ENCODE peak calls at places on chromosomes 5 and 9, in six cellular contexts. One of them, this sample, is unnamed.
A peak's percentile ranks its signal among the peaks of the same experiment; 100 is the strongest.

GRCh38 chr9:91896096-91896495 is 53.9 kb downstream of the ROR2 start:
- DNase-seq in Calu3: no peak
- DNase-seq in coronary artery: no peak
- DNase-seq in cerebellar cortex: no peak
- DNase-seq in gastrocnemius medialis: no peak
- DNase-seq in fibroblast of pulmonary artery: no peak
- DNase-seq in this sample: no peak

GRCh38 chr5:145752947-145753346 is 82.2 kb downstream of the PRELID2 start:
- DNase-seq in Calu3: no peak
- DNase-seq in coronary artery: no peak
- DNase-seq in cerebellar cortex: no peak
- DNase-seq in gastrocnemius medialis: no peak
- DNase-seq in fibroblast of pulmonary artery: peak; percentile 42
- DNase-seq in this sample: peak; percentile 36

GRCh38 chr9:136059851-136060670 is 35.0 kb downstream of the NACC2 start:
- DNase-seq in Calu3: no peak
- DNase-seq in coronary artery: peak; percentile 72
- DNase-seq in cerebellar cortex: no peak
- DNase-seq in gastrocnemius medialis: no peak
- DNase-seq in fibroblast of pulmonary artery: peak; percentile 62
- DNase-seq in this sample: peak; percentile 90

GRCh38 chr5:36733183-36733582 is 126.8 kb downstream of the SLC1A3 start:
- DNase-seq in Calu3: no peak
- DNase-seq in coronary artery: no peak
- DNase-seq in cerebellar cortex: no peak
- DNase-seq in gastrocnemius medialis: no peak
- DNase-seq in fibroblast of pulmonary artery: no peak
- DNase-seq in this sample: no peak

GRCh38 chr5:131795128-131795719 is 1.6 kb downstream of the FNIP1 start:
- DNase-seq in Calu3: no peak
- DNase-seq in coronary artery: no peak
- DNase-seq in cerebellar cortex: no peak
- DNase-seq in gastrocnemius medialis: no peak
- DNase-seq in fibroblast of pulmonary artery: no peak
- DNase-seq in this sample: no peak

GRCh38 chr5:86786955-86787354 is 169.2 kb downstream of the COX7C start:
- DNase-seq in Calu3: no peak
- DNase-seq in coronary artery: no peak
- DNase-seq in cerebellar cortex: peak; percentile 64
- DNase-seq in gastrocnemius medialis: no peak
- DNase-seq in fibroblast of pulmonary artery: no peak
- DNase-seq in this sample: no peak

GRCh38 chr9:14062449-14063187 is 251.3 kb downstream of the NFIB start:
- DNase-seq in Calu3: no peak
- DNase-seq in coronary artery: no peak
- DNase-seq in cerebellar cortex: no peak
- DNase-seq in gastrocnemius medialis: no peak
- DNase-seq in fibroblast of pulmonary artery: peak; percentile 74
- DNase-seq in this sample: peak; percentile 13

GRCh38 chr5:128395073-128395472 is 143.0 kb downstream of the FBN2 start:
- DNase-seq in Calu3: no peak
- DNase-seq in coronary artery: no peak
- DNase-seq in cerebellar cortex: no peak
- DNase-seq in gastrocnemius medialis: no peak
- DNase-seq in fibroblast of pulmonary artery: peak; percentile 38
- DNase-seq in this sample: no peak

GRCh38 chr5:67234671-67235176 is 38.1 kb upstream of the CD180 start:
- DNase-seq in Calu3: no peak
- DNase-seq in coronary artery: no peak
- DNase-seq in cerebellar cortex: peak; percentile 11
- DNase-seq in gastrocnemius medialis: no peak
- DNase-seq in fibroblast of pulmonary artery: peak; percentile 91
- DNase-seq in this sample: peak; percentile 78

GRCh38 chr5:72268753-72269410 is 51.2 kb downstream of the MRPS27 start:
- DNase-seq in Calu3: peak; percentile 71
- DNase-seq in coronary artery: no peak
- DNase-seq in cerebellar cortex: peak; percentile 73
- DNase-seq in gastrocnemius medialis: no peak
- DNase-seq in fibroblast of pulmonary artery: peak; percentile 64
- DNase-seq in this sample: peak; percentile 43

GRCh38 chr9:86687788-86688187 is 259.5 kb downstream of the GAS1 start:
- DNase-seq in Calu3: no peak
- DNase-seq in coronary artery: no peak
- DNase-seq in cerebellar cortex: no peak
- DNase-seq in gastrocnemius medialis: no peak
- DNase-seq in fibroblast of pulmonary artery: no peak
- DNase-seq in this sample: no peak

GRCh38 chr5:51380603-51381207 is 2.5 kb upstream of the ISL1 start:
- DNase-seq in Calu3: peak; percentile 51
- DNase-seq in coronary artery: no peak
- DNase-seq in cerebellar cortex: no peak
- DNase-seq in gastrocnemius medialis: no peak
- DNase-seq in fibroblast of pulmonary artery: peak; percentile 34
- DNase-seq in this sample: no peak

GRCh38 chr9:134046894-134047681 is 20.7 kb downstream of the BRD3 start:
- DNase-seq in Calu3: no peak
- DNase-seq in coronary artery: no peak
- DNase-seq in cerebellar cortex: peak; percentile 29
- DNase-seq in gastrocnemius medialis: peak; percentile 64
- DNase-seq in fibroblast of pulmonary artery: no peak
- DNase-seq in this sample: no peak

GRCh38 chr9:117714282-117714681 is 10.1 kb downstream of the TLR4 start:
- DNase-seq in Calu3: no peak
- DNase-seq in coronary artery: no peak
- DNase-seq in cerebellar cortex: no peak
- DNase-seq in gastrocnemius medialis: no peak
- DNase-seq in fibroblast of pulmonary artery: no peak
- DNase-seq in this sample: no peak

This sample was measured in AG10803.